ENCODE peak calls at places on chromosomes 5 and 9, in four cellular contexts. K is SK-N-MC, C is SK-N-SH, I is mammary epithelial cell. Z is an unnamed sample.

GRCh38 chr5:31770157-31770556 is 131.2 kb downstream of the PDZD2 start:
- DNase-seq in K (no peak), C (no peak), I (no peak), Z (no peak)

GRCh38 chr9:91681461-91682305 is 258.1 kb upstream of the NFIL3 start:
- DNase-seq in K (peak), C (peak), I (peak), Z (peak)

GRCh38 chr9:129990269-129991005 is 52.6 kb downstream of the FNBP1 start:
- DNase-seq in K (no peak), C (no peak), I (no peak), Z (no peak)

GRCh38 chr9:76684213-76684612 is 80.0 kb upstream of the PCA3 start:
- DNase-seq in K (no peak), C (no peak), I (no peak), Z (no peak)

GRCh38 chr9:130486103-130486502 is 41.3 kb downstream of the ASS1 start:
- DNase-seq in K (no peak), C (no peak), I (no peak), Z (no peak)

GRCh38 chr5:14204011-14204670 is 61.0 kb downstream of the TRIO start:
- DNase-seq in K (no peak), C (no peak), I (no peak), Z (no peak)

GRCh38 chr5:145697251-145698016 is 137.7 kb downstream of the PRELID2 start:
- DNase-seq in K (no peak), C (peak), I (peak), Z (no peak)

GRCh38 chr5:149820536-149821503 is 90.7 kb downstream of the PPARGC1B start:
- DNase-seq in K (peak), C (no peak), I (no peak), Z (no peak)

GRCh38 chr5:78908173-78908901 is 76.8 kb downstream of the ARSB start:
- DNase-seq in K (no peak), C (peak), I (no peak), Z (peak)

DNA sequence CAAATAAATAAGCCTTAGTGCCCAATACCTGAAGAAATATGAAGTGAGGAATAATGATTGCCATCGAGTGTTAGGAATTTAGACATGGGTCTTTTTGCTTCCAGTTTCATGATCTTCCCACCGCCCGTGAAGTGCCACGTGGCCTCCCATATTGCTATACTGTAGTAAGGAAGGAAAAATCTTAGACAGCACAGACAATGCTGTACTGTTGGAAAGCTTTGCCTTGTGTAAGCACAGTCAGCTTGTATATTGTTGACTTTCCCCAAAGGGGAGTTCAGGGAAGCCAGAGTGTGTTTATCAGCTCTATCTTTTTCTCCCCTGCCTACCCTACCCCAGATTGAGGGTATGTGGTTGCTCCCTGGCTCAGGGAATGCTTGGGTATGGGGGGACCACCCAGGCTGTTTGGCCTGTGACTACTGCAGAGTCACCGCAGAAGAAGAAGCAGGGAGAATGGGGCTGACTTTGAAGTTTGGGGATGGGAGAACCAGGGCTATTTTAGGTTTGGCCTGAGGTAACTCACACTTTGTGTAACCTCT is 161.7 kb upstream of the MEF2C start:
- DNase-seq in K (no peak), C (no peak), I (no peak), Z (no peak)
- H3K4me3 ChIP-seq in K (no peak), C (no peak), I (no peak), Z (no peak)

DNA sequence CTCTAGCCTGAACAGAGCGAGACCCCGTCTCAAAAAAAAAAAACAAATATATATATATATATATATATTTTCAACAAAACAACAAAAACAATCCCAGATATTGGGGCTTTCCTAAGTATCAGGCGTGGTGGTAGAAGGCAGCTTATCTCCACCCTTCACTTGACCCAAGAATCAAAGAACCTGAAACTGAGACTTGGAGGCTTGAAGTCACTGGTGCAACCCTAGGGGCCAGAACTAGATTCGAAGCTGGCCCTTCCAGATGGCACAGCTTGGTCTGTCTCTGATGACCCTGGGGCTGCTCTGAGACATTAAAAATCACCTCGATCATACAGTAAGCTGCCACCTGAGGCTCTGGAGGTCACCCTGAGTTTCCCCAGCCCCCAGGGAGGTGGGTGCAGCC is 1.3 kb upstream of the KCNMB1 start:
- DNase-seq in K (no peak), C (no peak), I (no peak), Z (no peak)
- H3K4me3 ChIP-seq in K (no peak), C (no peak), I (no peak), Z (no peak)

GRCh38 chr5:1110260-1110929 is 1.5 kb downstream of the SLC12A7 start:
- DNase-seq in K (no peak), C (no peak), I (no peak), Z (peak)

GRCh38 chr5:1109542-1110259 is 2.2 kb downstream of the SLC12A7 start:
- DNase-seq in K (no peak), C (no peak), I (no peak), Z (no peak)

GRCh38 chr5:1107167-1108007 is 4.5 kb downstream of the SLC12A7 start:
- DNase-seq in K (no peak), C (no peak), I (no peak), Z (peak)

GRCh38 chr5:1108008-1108864 is 3.6 kb downstream of the SLC12A7 start:
- DNase-seq in K (no peak), C (no peak), I (no peak), Z (no peak)

GRCh38 chr5:1108865-1109174 is 3.0 kb downstream of the SLC12A7 start:
- DNase-seq in K (no peak), C (no peak), I (no peak), Z (no peak)
- H3K4me3 ChIP-seq in K (no peak), C (no peak), I (no peak), Z (no peak)

GRCh38 chr5:113607361-113607760 is 93.9 kb downstream of the YTHDC2 start:
- DNase-seq in K (no peak), C (no peak), I (no peak), Z (no peak)

GRCh38 chr5:113601423-113601822 is 87.9 kb downstream of the YTHDC2 start:
- DNase-seq in K (no peak), C (no peak), I (no peak), Z (no peak)

GRCh38 chr5:113612060-113612496 is 98.6 kb downstream of the YTHDC2 start:
- DNase-seq in K (peak), C (peak), I (peak), Z (no peak)

GRCh38 chr5:113608113-113608551 is 94.6 kb downstream of the YTHDC2 start:
- DNase-seq in K (no peak), C (no peak), I (peak), Z (no peak)

DNA sequence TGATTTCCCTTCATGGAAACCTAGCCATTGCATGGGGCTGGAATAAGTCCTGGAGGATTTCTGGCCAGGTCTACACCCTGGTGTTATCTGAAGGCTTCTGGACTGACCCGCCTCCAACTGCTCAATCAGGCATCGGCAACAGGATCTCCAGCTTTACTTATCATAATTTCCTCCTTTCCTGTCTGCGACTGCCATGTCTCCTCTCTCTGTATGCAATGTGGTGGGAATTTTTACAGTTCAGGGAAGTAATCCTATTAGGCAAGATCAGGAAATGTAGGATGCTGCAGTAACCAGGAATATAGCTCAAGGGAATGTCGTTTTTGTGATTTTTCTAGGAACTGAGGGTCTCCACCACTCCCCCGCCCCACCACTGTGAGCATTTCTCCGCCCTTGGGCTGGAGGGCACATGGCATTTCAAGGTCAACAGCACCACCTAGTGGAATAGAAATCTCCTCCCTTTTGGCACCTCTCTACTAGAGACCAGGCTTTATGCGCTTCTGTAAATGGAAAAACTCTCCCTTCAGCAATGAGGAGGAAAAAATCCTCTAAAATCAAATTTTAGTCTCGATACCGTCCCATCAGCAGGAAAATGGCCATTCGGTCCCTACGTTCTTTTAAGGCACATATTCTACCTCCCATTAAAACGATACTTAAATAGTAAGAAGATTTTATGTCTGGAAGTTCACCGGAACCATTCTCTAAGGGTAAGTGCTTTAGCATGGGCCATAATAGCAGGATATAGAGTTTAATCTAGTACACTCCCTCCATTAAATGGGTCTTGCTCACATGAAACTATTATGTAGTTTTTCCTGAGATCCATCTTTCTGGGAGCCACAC is 93.0 kb downstream of the YTHDC2 start:
- DNase-seq in K (peak), C (peak), I (peak), Z (peak)
- H3K4me3 ChIP-seq in K (peak), C (peak), I (no peak), Z (no peak)

DNA sequence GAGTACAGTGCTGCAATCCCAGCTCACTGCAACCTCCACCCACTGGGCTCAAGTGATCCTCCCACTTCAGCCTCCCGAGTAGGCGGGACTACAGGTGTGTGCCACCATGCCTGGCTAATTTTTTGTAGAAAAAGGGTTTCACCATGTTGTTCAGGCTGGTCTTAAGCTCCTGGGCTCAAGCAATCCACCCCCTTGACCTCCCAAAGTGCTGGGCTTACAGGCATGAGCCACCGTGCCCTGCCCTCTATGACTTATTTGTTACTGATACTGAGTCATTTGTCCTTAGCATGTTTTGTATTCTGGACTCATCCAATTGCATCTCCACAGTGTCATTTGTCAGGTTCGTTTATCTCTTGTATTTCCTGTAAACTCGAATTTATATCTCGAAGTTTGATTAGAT is 2.7 kb upstream of the ITK start:
- DNase-seq in K (no peak), C (no peak), I (no peak), Z (no peak)
- H3K4me3 ChIP-seq in K (no peak), C (no peak), I (no peak), Z (no peak)

GRCh38 chr5:131548190-131548589 is 86.8 kb downstream of the RAPGEF6 start:
- DNase-seq in K (no peak), C (no peak), I (no peak), Z (no peak)
- H3K4me3 ChIP-seq in K (no peak), C (no peak), I (no peak), Z (no peak)

DNA sequence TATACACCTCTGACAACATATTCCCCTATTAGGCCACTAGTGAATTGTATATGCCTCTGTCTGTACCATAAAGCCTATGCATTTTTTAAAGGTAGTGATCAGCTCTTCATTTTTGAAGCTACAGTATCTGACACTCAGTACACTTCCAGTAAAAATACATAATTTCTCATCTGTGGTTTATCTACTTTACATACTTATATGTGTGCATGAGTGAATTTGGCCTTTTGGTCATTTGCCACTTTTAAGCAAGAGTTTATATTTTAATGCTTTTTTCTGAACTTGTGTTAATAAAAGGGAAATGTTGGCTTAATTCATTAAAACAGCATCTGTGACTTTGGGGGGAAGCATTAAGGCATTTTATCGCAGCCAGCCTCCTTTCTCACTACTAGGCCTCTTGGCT is 47.8 kb downstream of the ST8SIA4 start:
- DNase-seq in K (no peak), C (no peak), I (no peak), Z (no peak)
- H3K4me3 ChIP-seq in K (no peak), C (no peak), I (no peak), Z (no peak)

GRCh38 chr9:114503009-114503408 is 2.3 kb downstream of the WHRN start:
- DNase-seq in K (no peak), C (no peak), I (no peak), Z (no peak)
- H3K4me3 ChIP-seq in K (peak), C (no peak), I (peak), Z (no peak)

DNA sequence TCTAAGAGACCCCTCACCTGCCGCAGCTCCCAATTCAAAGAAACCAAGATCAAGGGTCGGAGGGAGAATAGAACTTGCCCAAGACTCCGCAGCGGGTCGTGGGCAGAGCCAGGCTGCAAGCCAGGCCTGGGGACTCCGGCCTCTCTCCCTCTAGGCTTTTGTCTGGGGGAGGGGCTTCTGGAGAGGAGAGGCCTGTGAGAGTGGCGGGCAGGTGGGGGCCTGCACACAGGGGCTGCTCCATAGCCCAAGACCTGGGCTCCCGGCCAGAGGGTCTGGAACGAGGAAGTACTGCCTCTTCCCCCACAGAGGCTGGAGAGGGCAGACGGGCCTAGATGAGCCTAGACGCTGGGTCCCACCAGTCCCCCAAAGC is 5.1 kb upstream of the ST6GALNAC6 start:
- DNase-seq in K (no peak), C (peak), I (no peak), Z (no peak)
- H3K4me3 ChIP-seq in K (no peak), C (no peak), I (no peak), Z (no peak)

GRCh38 chr5:81853005-81853357 is 102.1 kb upstream of the SSBP2 start:
- DNase-seq in K (no peak), C (no peak), I (no peak), Z (no peak)

GRCh38 chr5:81850932-81851331 is 100.0 kb upstream of the SSBP2 start:
- DNase-seq in K (no peak), C (no peak), I (no peak), Z (peak)

GRCh38 chr5:81850494-81850893 is 99.6 kb upstream of the SSBP2 start:
- DNase-seq in K (no peak), C (no peak), I (no peak), Z (no peak)

GRCh38 chr5:81851481-81852178 is 100.7 kb upstream of the SSBP2 start:
- DNase-seq in K (peak), C (peak), I (peak), Z (peak)

GRCh38 chr5:81852277-81853004 is 101.5 kb upstream of the SSBP2 start:
- DNase-seq in K (no peak), C (peak), I (no peak), Z (peak)
- H3K4me3 ChIP-seq in K (peak), C (peak), I (no peak), Z (no peak)

Z was measured in mucosa of descending colon.